ENCODE peak calls at places on chromosomes 12 and 14, in five cellular contexts. C is heart left ventricle, H is astrocyte, G is lower lobe of right lung, Q is HL-60. K is an unnamed sample.

GRCh38 chr12:124767075-124767821 is 96.4 kb downstream of the SCARB1 start:
- DNase-seq in H (no peak), G (peak; percentile 86), Q (peak; percentile 80), C (peak; percentile 73), K (peak; percentile 80)

GRCh38 chr14:105765893-105766614 is 239.7 kb downstream of the TMEM121 start:
- DNase-seq in H (no peak), Q (no peak), G (no peak), C (no peak), K (no peak)

GRCh38 chr12:110776410-110776809 is 33.7 kb upstream of the PPP1CC start:
- DNase-seq in Q (no peak), H (no peak), G (no peak), C (no peak), K (no peak)

GRCh38 chr14:96629558-96630222 is 127.5 kb downstream of the PAPOLA start:
- DNase-seq in G (no peak), Q (no peak), C (no peak), H (no peak), K (no peak)

GRCh38 chr14:86363047-86363446 is 833.1 kb downstream of the FLRT2 start:
- DNase-seq in G (no peak), C (no peak), H (no peak), Q (no peak), K (no peak)

GRCh38 chr14:99686557-99687283 is 2.6 kb downstream of the CYP46A1 start:
- DNase-seq in Q (no peak), H (no peak), C (no peak), G (no peak), K (no peak)

GRCh38 chr12:5503371-5503770 is 71.5 kb downstream of the NTF3 start:
- DNase-seq in C (no peak), G (no peak), Q (no peak), H (no peak), K (no peak)

GRCh38 chr14:42110167-42110566 is 503.5 kb downstream of the LRFN5 start:
- DNase-seq in Q (peak; percentile 9), H (peak; percentile 29), C (no peak), G (no peak), K (no peak)

GRCh38 chr14:96202441-96203094 is 2.1 kb upstream of the BDKRB2 start:
- DNase-seq in C (no peak), H (no peak), G (no peak), Q (no peak), K (no peak)

GRCh38 chr14:100526057-100526456 is 61.2 kb downstream of the BEGAIN start:
- DNase-seq in H (no peak), Q (no peak), G (no peak), C (no peak), K (peak; percentile 21)

GRCh38 chr12:10016881-10017280 is 6.5 kb downstream of the CLEC12B start:
- DNase-seq in Q (no peak), H (peak; percentile 16), C (no peak), G (no peak), K (no peak)

GRCh38 chr14:58919262-58919661 is 269.2 kb upstream of the DAAM1 start:
- DNase-seq in G (no peak), C (no peak), Q (no peak), H (no peak), K (no peak)

GRCh38 chr12:109597795-109598427 is 24.3 kb downstream of the MVK start:
- DNase-seq in Q (peak; percentile 69), H (peak; percentile 54), G (peak; percentile 87), C (peak; percentile 91), K (peak; percentile 90)

GRCh38 chr12:50211392-50212070 is 44.4 kb upstream of the CERS5 start:
- DNase-seq in C (no peak), G (no peak), Q (no peak), H (no peak), K (no peak)

GRCh38 chr14:31429791-31430190 is 9.4 kb upstream of the HEATR5A start:
- DNase-seq in H (no peak), C (no peak), G (no peak), Q (no peak), K (no peak)

GRCh38 chr12:60174914-60175313 is 579.1 kb downstream of the SLC16A7 start:
- DNase-seq in H (peak; percentile 18), C (no peak), Q (no peak), G (no peak), K (no peak)

GRCh38 chr12:94614288-94614721 is 36.1 kb downstream of the TMCC3 start:
- DNase-seq in G (no peak), H (no peak), Q (no peak), C (no peak), K (no peak)

GRCh38 chr14:105841022-105842009 is 314.9 kb downstream of the TMEM121 start:
- DNase-seq in H (no peak), G (no peak), C (no peak), Q (no peak), K (no peak)

GRCh38 chr14:50774542-50775267 is 56.3 kb downstream of the NIN start:
- DNase-seq in H (no peak), G (no peak), C (no peak), Q (no peak), K (peak; percentile 49)
- H3K4me3 ChIP-seq in H (no peak overlapping the region), G (no peak overlapping the region), C (no peak overlapping the region), Q (no peak overlapping the region), K (no peak overlapping the region)

GRCh38 chr12:108594960-108595710 is 2.7 kb downstream of the TMEM119 start:
- DNase-seq in H (no peak), C (no peak), Q (no peak), G (no peak), K (no peak)
- H3K4me3 ChIP-seq in H (no peak overlapping the region), C (no peak overlapping the region), Q (no peak overlapping the region), G (peak overlapping the region; percentile 31), K (no peak overlapping the region)

GRCh38 chr12:56079729-56080555 is at the start of gene ERBB3:
- DNase-seq in H (peak; percentile 81), G (peak; percentile 90), C (peak; percentile 75), Q (peak; percentile 49), K (peak; percentile 90)

GRCh38 chr12:56080556-56081138 is 682 bp downstream of the ERBB3 start:
- DNase-seq in C (no peak), G (peak; percentile 53), H (no peak), Q (no peak), K (peak; percentile 81)

GRCh38 chr12:56081393-56082347 is 1.7 kb downstream of the ERBB3 start:
- DNase-seq in H (no peak), Q (no peak), C (no peak), G (no peak), K (peak; percentile 79)

GRCh38 chr12:56082967-56083366 is 3.0 kb downstream of the ERBB3 start:
- DNase-seq in Q (no peak), H (no peak), G (no peak), C (no peak), K (no peak)

GRCh38 chr12:56082382-56082781 is 2.4 kb downstream of the ERBB3 start:
- DNase-seq in C (no peak), G (no peak), Q (no peak), H (no peak), K (no peak)
- H3K4me3 ChIP-seq in C (no peak overlapping the region), G (no peak overlapping the region), Q (no peak overlapping the region), H (no peak overlapping the region), K (peak overlapping the region; percentile 91)

DNA sequence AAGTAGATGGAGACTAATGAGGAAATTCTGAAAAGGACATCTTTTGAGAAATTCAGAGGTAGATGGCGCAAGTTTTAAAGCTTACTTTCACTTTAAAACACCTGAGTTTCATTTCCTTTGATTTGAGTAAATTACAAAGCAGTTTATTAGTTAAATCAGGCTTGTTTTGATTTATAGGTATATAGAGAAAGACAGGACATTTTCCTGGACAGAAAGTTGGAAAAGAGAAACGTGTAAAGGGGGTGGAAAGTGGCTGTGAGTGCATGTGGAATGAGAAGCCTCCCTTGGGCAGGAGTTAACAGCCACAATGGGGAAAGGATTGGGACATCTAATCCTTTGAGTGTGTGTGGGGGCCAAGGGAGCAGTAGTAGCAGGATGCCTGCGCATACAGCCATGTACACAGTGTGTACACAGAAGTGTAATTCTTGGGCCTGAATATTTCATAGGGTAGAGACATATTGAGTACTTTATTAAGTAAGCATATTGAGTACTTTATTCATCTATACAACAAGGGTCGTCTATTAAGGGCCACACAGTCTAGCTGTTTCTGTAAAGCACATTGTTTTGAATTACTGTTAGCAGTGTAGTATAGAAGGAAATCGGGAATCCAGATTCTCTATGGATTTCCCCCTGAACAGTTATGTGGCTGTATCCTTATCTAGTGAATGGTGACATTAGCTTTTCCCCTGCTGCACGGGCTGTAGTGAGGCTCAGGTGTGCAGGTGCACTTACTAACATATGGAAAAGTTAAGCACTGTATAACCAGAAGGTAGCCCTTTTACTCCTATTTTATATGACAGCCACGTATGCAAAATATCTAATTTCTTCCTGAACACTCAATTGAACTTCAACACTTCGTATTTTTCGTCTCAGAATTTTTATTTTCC is 19.1 kb downstream of the MARK3 start:
- DNase-seq in C (no peak), Q (peak; percentile 65), H (no peak), G (no peak), K (no peak)
- H3K4me3 ChIP-seq in C (no peak overlapping the region), Q (peak overlapping the region; percentile 17), H (no peak overlapping the region), G (peak overlapping the region; percentile 24), K (peak overlapping the region; percentile 12)

DNA sequence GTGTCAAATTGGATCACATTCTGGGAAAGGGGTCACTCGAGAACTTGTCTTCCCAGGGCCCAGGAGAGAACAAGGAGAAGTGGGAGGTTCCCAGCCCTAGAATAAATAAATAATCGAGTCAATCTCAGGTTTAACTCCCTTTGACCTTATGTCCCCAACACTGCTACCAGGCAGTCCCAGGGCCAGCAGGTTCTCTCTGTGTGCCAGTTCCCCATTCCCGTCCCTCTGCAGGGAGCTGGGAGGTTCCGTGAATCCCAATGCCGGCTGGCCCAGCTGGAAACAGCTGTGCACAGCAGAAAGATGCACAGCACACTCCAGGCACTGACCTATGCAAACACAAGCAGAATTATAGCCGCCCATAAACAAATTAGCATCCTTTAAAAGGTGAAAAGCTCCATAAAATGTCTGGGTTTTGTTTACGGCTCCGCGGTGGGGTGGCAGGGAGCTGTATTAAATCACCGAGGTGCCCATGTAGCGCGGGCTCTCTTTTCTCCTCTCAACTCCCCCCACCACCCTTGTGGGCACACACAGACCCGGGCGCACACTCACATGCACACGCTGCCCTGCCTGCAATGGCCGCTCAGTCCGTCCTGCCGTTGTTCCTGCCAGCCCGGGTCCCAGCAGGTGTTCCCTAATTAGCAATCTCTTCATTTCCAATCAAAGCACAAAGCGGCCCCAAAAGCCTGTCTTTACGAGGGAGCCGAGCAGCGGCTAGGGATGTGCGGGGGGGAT is 46.6 kb upstream of the ESRRB start:
- DNase-seq in C (no peak), H (no peak), Q (no peak), G (no peak), K (no peak)
- H3K4me3 ChIP-seq in C (no peak overlapping the region), H (no peak overlapping the region), Q (no peak overlapping the region), G (no peak overlapping the region), K (no peak overlapping the region)

DNA sequence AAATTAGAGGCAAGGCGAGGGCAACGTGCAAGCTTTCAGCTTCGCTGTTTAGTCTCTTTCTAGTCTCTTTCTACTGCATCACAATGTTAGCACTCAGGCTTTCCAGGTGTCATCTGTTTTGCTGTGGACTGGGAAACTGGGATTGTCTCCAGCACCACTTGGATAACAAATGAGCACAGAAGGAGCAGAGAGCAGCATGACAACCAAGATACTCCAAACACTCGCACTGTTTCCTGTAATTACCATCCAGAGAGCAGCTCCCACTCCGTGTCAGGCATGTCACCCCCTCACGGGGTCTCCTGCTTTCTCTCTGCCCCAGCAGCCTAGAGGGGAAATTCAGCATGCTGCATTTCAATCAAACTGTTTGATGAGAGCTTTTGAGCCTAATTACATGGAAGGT is 917.8 kb downstream of the DIO2 start:
- DNase-seq in C (no peak), G (no peak), H (peak; percentile 36), Q (no peak), K (no peak)
- H3K4me3 ChIP-seq in C (no peak overlapping the region), G (no peak overlapping the region), H (no peak overlapping the region), Q (no peak overlapping the region), K (no peak overlapping the region)

K was measured in pancreas.